ENCODE peak calls at places on chromosomes 13 and 19, in four cellular contexts. M is lower lobe of right lung, F is prostate gland, Q is K562. T is an unnamed sample. For H3K27me3 and H3K4me1, the result is how much of the 10 kb centered on the place peaks cover.

GRCh38 chr13:31797154-31797775 is 57.9 kb downstream of the RXFP2 start:
- DNase-seq in M (no peak), F (no peak), Q (no peak), T (no peak)

GRCh38 chr13:31922724-31923123 is 108.8 kb upstream of the FRY start:
- DNase-seq in M (no peak), F (no peak), Q (no peak), T (no peak)

GRCh38 chr13:74305876-74306275 is 171.7 kb upstream of the KLF12 start:
- DNase-seq in M (no peak), F (no peak), Q (no peak), T (no peak)

GRCh38 chr19:5308471-5309437 is 31.9 kb downstream of the PTPRS start:
- DNase-seq in M (no peak), F (peak), Q (peak), T (no peak)

GRCh38 chr13:36124236-36124822 is 6.9 kb downstream of the DCLK1 start:
- DNase-seq in M (no peak), F (no peak), Q (no peak), T (no peak)

GRCh38 chr13:30690282-30691188 is 44.8 kb upstream of the ALOX5AP start:
- DNase-seq in M (peak), F (peak), Q (no peak), T (no peak)

GRCh38 chr13:51681037-51681678 is 96.9 kb downstream of the WDFY2 start:
- DNase-seq in M (no peak), F (no peak), Q (no peak), T (no peak)

GRCh38 chr19:796692-797527 is at the start of gene PTBP1:
- DNase-seq in M (peak), F (peak), Q (peak), T (peak)

GRCh38 chr19:43934055-43934984 is 762 bp downstream of the ZNF45 start:
- DNase-seq in M (no peak), F (no peak), Q (peak), T (no peak)

GRCh38 chr13:22915442-22916082 is 265.2 kb upstream of the SGCG start:
- DNase-seq in M (peak), F (peak), Q (peak), T (no peak)

GRCh38 chr19:6117534-6117933 is 7.2 kb upstream of the RFX2 start:
- DNase-seq in M (no peak), F (no peak), Q (no peak), T (no peak)

GRCh38 chr19:46073268-46073922 is 32.6 kb upstream of the IGFL4 start:
- DNase-seq in M (no peak), F (no peak), Q (no peak), T (no peak)
- H3K27me3 ChIP-seq in M (half or more), F (under half), Q (under half), T (under half)

GRCh38 chr13:99366075-99366987 is 59.1 kb upstream of the GPR183 start:
- DNase-seq in M (no peak), F (no peak), Q (no peak), T (no peak)
- H3K27ac ChIP-seq in M (no peak), F (no peak), Q (no peak), T (no peak)

GRCh38 chr19:47228168-47228936 is 2.6 kb downstream of the BBC3 start:
- DNase-seq in M (peak), F (no peak), Q (peak), T (no peak)

GRCh38 chr19:47229674-47230121 is 1.3 kb downstream of the BBC3 start:
- DNase-seq in M (no peak), F (no peak), Q (no peak), T (no peak)

GRCh38 chr19:47230122-47230920 is 678 bp downstream of the BBC3 start:
- DNase-seq in M (peak), F (no peak), Q (peak), T (no peak)

GRCh38 chr19:47227347-47228167 is 3.4 kb downstream of the BBC3 start:
- DNase-seq in M (peak), F (peak), Q (peak), T (peak)

GRCh38 chr19:47228937-47229673 is 1.9 kb downstream of the BBC3 start:
- DNase-seq in M (no peak), F (no peak), Q (no peak), T (no peak)
- H3K4me1 ChIP-seq in M (under half), F (under half), Q (under half), T (under half)

GRCh38 chr13:77118134-77118533 is 91.2 kb upstream of the FBXL3 start:
- DNase-seq in M (no peak), F (no peak), Q (no peak), T (no peak)
- H3K27me3 ChIP-seq in M (under half), F (under half), Q (under half), T (under half)

GRCh38 chr13:40605573-40605972 is 60.9 kb downstream of the FOXO1 start:
- DNase-seq in M (no peak), F (no peak), Q (no peak), T (no peak)
- H3K27ac ChIP-seq in M (no peak), F (no peak), Q (no peak), T (no peak)

DNA sequence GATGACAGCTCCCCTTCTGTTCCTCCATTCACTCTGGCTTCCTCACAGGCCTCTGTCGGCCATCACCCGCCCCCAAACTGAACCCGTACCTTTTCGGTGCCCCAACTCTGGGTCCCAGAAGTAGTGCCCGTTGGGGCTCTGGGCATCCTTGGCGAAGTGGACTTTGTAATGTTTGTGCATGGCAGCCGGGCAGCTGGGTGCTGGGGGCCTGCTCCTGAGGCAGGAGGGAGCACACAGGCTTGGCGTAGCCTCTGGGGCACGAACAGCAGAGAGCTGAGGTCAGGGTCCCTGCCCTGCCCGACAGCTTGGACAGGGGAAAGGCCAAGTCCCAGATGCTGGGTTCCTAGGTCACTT is 834 bp downstream of the NKPD1 start:
- DNase-seq in M (no peak), F (no peak), Q (no peak), T (no peak)
- H3K4me1 ChIP-seq in M (under half), F (under half), Q (under half), T (under half)

DNA sequence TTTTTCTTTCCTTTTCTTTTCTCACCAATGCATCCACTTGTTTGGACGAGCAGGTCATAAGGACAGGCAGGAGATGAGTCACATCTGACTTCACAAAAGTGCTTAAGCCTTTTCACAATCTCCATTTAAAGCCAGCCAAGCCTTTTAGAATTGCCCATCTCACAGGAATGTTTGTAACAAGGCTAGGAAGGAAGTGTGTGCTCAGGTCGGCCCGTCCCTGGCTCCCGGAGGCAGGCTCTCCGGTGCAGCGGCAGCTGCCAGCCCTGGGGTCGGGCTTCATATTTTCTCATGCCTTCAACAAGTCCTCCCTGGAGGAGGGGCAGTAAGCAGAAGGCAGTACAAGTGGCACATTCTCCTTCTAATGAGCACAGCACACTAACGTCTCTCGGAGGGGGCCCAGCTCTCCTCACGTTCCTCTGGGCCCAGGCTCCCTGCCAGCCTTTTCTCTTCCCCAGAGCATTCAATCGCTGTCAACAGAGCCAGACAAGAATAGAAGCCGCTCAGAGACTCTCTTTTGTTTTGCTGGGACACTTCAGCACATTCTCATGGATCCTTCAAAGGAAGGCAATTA is 180.5 kb downstream of the COL4A1 start:
- DNase-seq in M (no peak), F (peak), Q (no peak), T (no peak)
- H3K27me3 ChIP-seq in M (under half), F (under half), Q (under half), T (under half)

GRCh38 chr13:43157796-43158195 is 134.4 kb downstream of the DNAJC15 start:
- DNase-seq in M (no peak), F (no peak), Q (no peak), T (no peak)

GRCh38 chr13:43154083-43154739 is 130.8 kb downstream of the DNAJC15 start:
- DNase-seq in M (no peak), F (no peak), Q (no peak), T (no peak)

GRCh38 chr13:43154839-43155238 is 131.5 kb downstream of the DNAJC15 start:
- DNase-seq in M (no peak), F (no peak), Q (no peak), T (no peak)

GRCh38 chr13:43156916-43157315 is 133.5 kb downstream of the DNAJC15 start:
- DNase-seq in M (no peak), F (no peak), Q (no peak), T (no peak)

GRCh38 chr13:43159007-43159406 is 135.6 kb downstream of the DNAJC15 start:
- DNase-seq in M (no peak), F (no peak), Q (no peak), T (no peak)
- H3K27ac ChIP-seq in M (no peak), F (no peak), Q (no peak), T (peak)

GRCh38 chr19:13040916-13041292 is 45.6 kb downstream of the NFIX start:
- DNase-seq in M (no peak), F (no peak), Q (no peak), T (no peak)
- H3K4me1 ChIP-seq in M (half or more), F (half or more), Q (under half), T (under half)